ENCODE peak calls at places on chromosomes 2 and 18, in seven cellular contexts. U is ecto neural progenitor cell; H is stimulated activated CD4-positive, alpha-beta T cell treated with anti-CD3 and anti-CD28 coated beads, Interleukin-12 subunit alpha, Interleukin-12 subunit beta, amount 100 ng/mL, for 4 hours; V is GF-D8; M is HFFc6; J is hepatocyte; D is lower leg skin. C is an unnamed sample.

GRCh38 chr2:36561223-36561944 is 36.6 kb downstream of the FEZ2 start:
- DNase-seq in U (no peak), H (no peak), V (no peak), M (peak; percentile 97), J (peak; percentile 70), D (no peak), C (peak; percentile 53)

GRCh38 chr18:31738460-31739407 is 21.9 kb downstream of the SLC25A52 start:
- DNase-seq in U (no peak), H (no peak), V (no peak), M (no peak), J (peak; percentile 75), D (no peak), C (no peak)

GRCh38 chr18:78892201-78892600 is 87.4 kb upstream of the SALL3 start:
- DNase-seq in U (peak; percentile 17), H (no peak), V (no peak), M (no peak), J (no peak), D (peak; percentile 67), C (no peak)

GRCh38 chr2:97997774-97998392 is 2.1 kb upstream of the TMEM131 start:
- DNase-seq in U (no peak), H (no peak), V (no peak), M (no peak), J (no peak), D (no peak), C (no peak)

GRCh38 chr2:27627963-27628766 is 647 bp downstream of the CCDC121 start:
- DNase-seq in U (no peak), H (peak; percentile 6), V (peak; percentile 5), M (peak; percentile 91), J (peak; percentile 76), D (peak; percentile 85), C (peak; percentile 41)

GRCh38 chr18:13604751-13605150 is 121.6 kb downstream of the FAM210A start:
- DNase-seq in U (no peak), H (no peak), V (no peak), M (no peak), J (no peak), D (no peak), C (no peak)

GRCh38 chr2:119422521-119422920 is 9.1 kb upstream of the TMEM37 start:
- DNase-seq in U (no peak), H (no peak), V (no peak), M (no peak), J (no peak), D (no peak), C (no peak)

GRCh38 chr2:159155315-159155714 is 131.2 kb downstream of the WDSUB1 start:
- DNase-seq in U (no peak), H (no peak), V (no peak), M (no peak), J (peak; percentile 56), D (no peak), C (no peak)

GRCh38 chr2:238843476-238843875 is 4.4 kb upstream of the TWIST2 start:
- DNase-seq in U (no peak), H (no peak), V (no peak), M (no peak), J (no peak), D (peak; percentile 46), C (no peak)

GRCh38 chr2:233950078-233950825 is 33.1 kb downstream of the TRPM8 start:
- DNase-seq in U (no peak), H (no peak), V (no peak), M (no peak), J (no peak), D (peak; percentile 72), C (no peak)

GRCh38 chr2:30234180-30234971 is 3.0 kb downstream of the LBH start:
- DNase-seq in U (peak; percentile 66), H (no peak), V (no peak), M (peak; percentile 83), J (peak; percentile 62), D (peak; percentile 48), C (peak; percentile 21)

GRCh38 chr18:78584167-78585022 is 395.2 kb upstream of the SALL3 start:
- DNase-seq in U (no peak), H (no peak), V (no peak), M (no peak), J (no peak), D (peak; percentile 75), C (no peak)

GRCh38 chr2:13686262-13686661 is 946.3 kb upstream of the LRATD1 start:
- DNase-seq in U (no peak), H (no peak), V (no peak), M (no peak), J (no peak), D (no peak), C (no peak)

GRCh38 chr18:62829936-62830335 is 114.6 kb downstream of the PHLPP1 start:
- DNase-seq in U (no peak), H (no peak), V (no peak), M (no peak), J (no peak), D (no peak), C (no peak)

GRCh38 chr2:170313636-170314348 is 135.8 kb downstream of the MYO3B start:
- DNase-seq in U (no peak), H (no peak), V (no peak), M (no peak), J (no peak), D (no peak), C (no peak)

GRCh38 chr2:116133563-116133962 is 1680.9 kb upstream of the DDX18 start:
- DNase-seq in U (no peak), H (no peak), V (no peak), M (no peak), J (no peak), D (no peak), C (no peak)

GRCh38 chr2:11829947-11830707 is 83.7 kb downstream of the LPIN1 start:
- DNase-seq in U (peak; percentile 87), H (peak; percentile 28), V (peak; percentile 91), M (peak; percentile 98), J (peak; percentile 90), D (peak; percentile 92), C (peak; percentile 95)

GRCh38 chr2:213726101-213726500 is 441.8 kb downstream of the SPAG16 start:
- DNase-seq in U (no peak), H (no peak), V (no peak), M (no peak), J (no peak), D (no peak), C (no peak)

GRCh38 chr18:24530630-24531111 is 70.2 kb downstream of the HRH4 start:
- DNase-seq in U (no peak), H (no peak), V (no peak), M (peak; percentile 24), J (peak; percentile 64), D (no peak), C (no peak)

GRCh38 chr2:9692392-9693137 is 61.8 kb upstream of the YWHAQ start:
- DNase-seq in U (no peak), H (no peak), V (no peak), M (no peak), J (no peak), D (no peak), C (no peak)

GRCh38 chr2:85549826-85550225 is 10.9 kb downstream of the MAT2A start:
- DNase-seq in U (no peak), H (no peak), V (no peak), M (peak; percentile 80), J (no peak), D (peak; percentile 58), C (peak; percentile 75)

GRCh38 chr18:38951633-38952032 is 1386.0 kb upstream of the CELF4 start:
- DNase-seq in U (no peak), H (no peak), V (no peak), M (no peak), J (no peak), D (no peak), C (no peak)

GRCh38 chr2:237227190-237227988 is 141.7 kb downstream of the COPS8 start:
- DNase-seq in U (no peak), H (no peak), V (no peak), M (peak; percentile 93), J (no peak), D (no peak), C (peak; percentile 41)

GRCh38 chr2:238513346-238513745 is 86.6 kb downstream of the ASB1 start:
- DNase-seq in U (no peak), H (no peak), V (no peak), M (peak; percentile 56), J (peak; percentile 43), D (no peak), C (peak; percentile 24)

GRCh38 chr2:88690591-88691338 is 708 bp upstream of the RPIA start:
- DNase-seq in U (no peak), H (peak; percentile 47), V (no peak), M (no peak), J (peak; percentile 64), D (peak; percentile 86), C (no peak)

GRCh38 chr2:237466266-237466665 is 20.8 kb upstream of the MLPH start:
- DNase-seq in U (no peak), H (no peak), V (no peak), M (peak; percentile 33), J (no peak), D (no peak), C (no peak)

GRCh38 chr2:174492963-174493431 is 6.2 kb upstream of the GPR155 start:
- DNase-seq in U (no peak), H (peak; percentile 33), V (no peak), M (no peak), J (no peak), D (no peak), C (no peak)

GRCh38 chr2:84441036-84441435 is 18.0 kb downstream of the SUCLG1 start:
- DNase-seq in U (no peak), H (no peak), V (no peak), M (no peak), J (no peak), D (no peak), C (no peak)

GRCh38 chr2:9001229-9001628 is 2.3 kb downstream of the MBOAT2 start:
- DNase-seq in U (no peak), H (no peak), V (no peak), M (peak; percentile 59), J (no peak), D (no peak), C (no peak)

GRCh38 chr2:55107428-55107827 is 57.2 kb upstream of the RTN4 start:
- DNase-seq in U (no peak), H (no peak), V (no peak), M (peak; percentile 42), J (no peak), D (no peak), C (no peak)

GRCh38 chr2:19714926-19715325 is 186.9 kb downstream of the TTC32 start:
- DNase-seq in U (no peak), H (no peak), V (no peak), M (no peak), J (no peak), D (no peak), C (no peak)

GRCh38 chr2:51981813-51982212 is 949.9 kb upstream of the NRXN1 start:
- DNase-seq in U (no peak), H (no peak), V (no peak), M (no peak), J (no peak), D (no peak), C (peak; percentile 46)

GRCh38 chr2:38284971-38285370 is 92.1 kb downstream of the ATL2 start:
- DNase-seq in U (no peak), H (no peak), V (no peak), M (no peak), J (peak; percentile 28), D (no peak), C (no peak)

GRCh38 chr2:225041871-225042799 is at the start of gene DOCK10:
- DNase-seq in U (peak; percentile 71), H (peak; percentile 59), V (no peak), M (peak; percentile 13), J (peak; percentile 24), D (no peak), C (no peak)

GRCh38 chr18:12518326-12518725 is 110.6 kb downstream of the PRELID3A start:
- DNase-seq in U (no peak), H (no peak), V (no peak), M (no peak), J (no peak), D (no peak), C (peak; percentile 22)

GRCh38 chr2:233287871-233288270 is 19.7 kb upstream of the SAG start:
- DNase-seq in U (no peak), H (no peak), V (no peak), M (no peak), J (no peak), D (peak; percentile 15), C (no peak)

GRCh38 chr2:181273986-181274385 is 183.2 kb upstream of the ITGA4 start:
- DNase-seq in U (no peak), H (no peak), V (no peak), M (no peak), J (no peak), D (no peak), C (no peak)

GRCh38 chr2:216590780-216591179 is 42.4 kb upstream of the IGFBP2 start:
- DNase-seq in U (no peak), H (no peak), V (no peak), M (no peak), J (no peak), D (no peak), C (no peak)